ENCODE peak calls at places on chromosomes 1 and 21, in five cellular contexts. A is left ventricle myocardium inferior, O is K562, W is tibial artery, X is lower lobe of right lung. S is an unnamed sample. For H3K4me1, the result is how much of the 10 kb centered on the place peaks cover.

GRCh38 chr1:42970143-42970542 is 11.5 kb upstream of the SLC2A1 start:
- DNase-seq in X (no peak), O (peak), A (no peak), W (no peak), S (no peak)

GRCh38 chr21:37237764-37238163 is 29.4 kb downstream of the VPS26C start:
- DNase-seq in O (no peak), W (no peak), X (no peak), A (no peak), S (no peak)

GRCh38 chr1:30615076-30615795 is 108.1 kb downstream of the MATN1 start:
- DNase-seq in A (no peak), X (no peak), W (peak), O (no peak), S (no peak)

GRCh38 chr1:178057863-178058576 is 35.9 kb upstream of the RASAL2 start:
- DNase-seq in W (no peak), A (peak), O (no peak), X (no peak), S (peak)

GRCh38 chr1:206969090-206969489 is 1.2 kb downstream of the FCAMR start:
- DNase-seq in X (no peak), A (no peak), O (no peak), W (no peak), S (no peak)

GRCh38 chr1:54125671-54126070 is 27.1 kb downstream of the CDCP2 start:
- DNase-seq in A (peak), O (no peak), X (no peak), W (no peak), S (no peak)

GRCh38 chr1:44417351-44418021 is 12.4 kb downstream of the RNF220 start:
- DNase-seq in O (no peak), X (peak), W (no peak), A (peak), S (peak)

GRCh38 chr1:173038875-173039554 is 11.7 kb downstream of the TNFSF18 start:
- DNase-seq in X (no peak), O (no peak), A (no peak), W (no peak), S (no peak)

GRCh38 chr1:20684651-20685050 is 23.5 kb upstream of the DDOST start:
- DNase-seq in A (no peak), O (no peak), W (no peak), X (no peak), S (no peak)

GRCh38 chr1:36834586-36834985 is 199.7 kb downstream of the GRIK3 start:
- DNase-seq in A (no peak), X (no peak), O (no peak), W (no peak), S (peak)

GRCh38 chr1:37498872-37499617 is 15.5 kb downstream of the MEAF6 start:
- DNase-seq in W (no peak), O (no peak), A (no peak), X (no peak), S (no peak)

GRCh38 chr1:235902638-235903542 is 36.2 kb upstream of the LYST start:
- DNase-seq in W (no peak), X (peak), A (no peak), O (no peak), S (peak)

GRCh38 chr1:156126701-156127534 is 12.4 kb downstream of the LMNA start:
- DNase-seq in O (no peak), X (peak), W (peak), A (peak), S (peak)

GRCh38 chr1:162487241-162487640 is 10.4 kb upstream of the UHMK1 start:
- DNase-seq in W (no peak), A (no peak), X (no peak), O (no peak), S (no peak)

GRCh38 chr1:63366915-63367217 is 561 bp upstream of the ALG6 start:
- DNase-seq in A (no peak), X (no peak), W (no peak), O (no peak), S (no peak)

GRCh38 chr1:63363014-63363413 is 4.4 kb upstream of the ALG6 start:
- DNase-seq in X (no peak), W (no peak), O (no peak), A (no peak), S (no peak)

GRCh38 chr1:63362578-63362977 is 4.8 kb upstream of the ALG6 start:
- DNase-seq in A (no peak), O (no peak), W (no peak), X (no peak), S (no peak)

GRCh38 chr1:63368131-63368530 is 704 bp downstream of the ALG6 start:
- DNase-seq in X (no peak), A (no peak), O (no peak), W (no peak), S (no peak)

DNA sequence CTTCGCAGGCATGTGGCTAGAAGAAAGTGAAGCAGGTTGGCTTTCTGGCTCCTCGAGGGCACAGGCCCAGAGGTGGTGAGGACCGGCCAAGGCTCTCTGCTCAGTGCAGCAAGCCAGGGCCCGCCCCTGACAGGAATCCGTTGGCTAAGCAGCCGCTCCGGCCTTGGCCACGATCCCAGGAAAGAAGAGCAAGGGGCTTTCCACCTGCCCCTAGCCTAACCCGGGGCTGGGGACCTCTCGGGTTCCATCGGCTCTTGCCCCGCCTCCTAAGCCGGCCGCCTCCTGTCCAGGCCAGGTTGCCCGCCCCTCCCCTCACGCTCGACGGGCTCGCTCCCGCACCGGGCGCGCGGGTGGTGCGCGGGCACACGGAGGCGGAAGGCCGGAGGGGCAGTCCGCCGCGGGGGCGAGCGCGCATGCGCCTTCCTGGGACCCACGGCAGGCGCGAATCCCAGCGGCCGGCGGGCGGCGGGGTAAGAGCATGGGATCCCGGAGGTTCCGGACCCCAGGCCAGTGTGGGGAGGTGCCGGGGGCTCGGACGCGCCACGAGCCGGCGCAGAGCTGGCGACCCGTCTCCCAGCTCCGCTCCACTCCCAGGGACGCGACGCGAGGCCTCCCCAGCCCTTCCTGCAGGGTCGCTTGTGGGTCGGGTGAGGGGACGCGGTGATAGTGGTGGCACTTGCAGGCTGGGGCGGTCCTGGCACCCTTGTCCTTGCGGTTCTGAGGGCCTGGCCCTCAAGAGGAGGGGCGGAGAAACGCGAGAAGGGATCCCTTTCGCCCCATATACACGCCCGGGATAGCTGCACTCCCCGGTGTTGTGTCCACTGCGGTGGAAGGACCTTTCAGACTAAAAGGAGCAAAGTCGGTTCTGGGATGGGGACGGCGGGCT is at the start of gene ALG6:
- DNase-seq in W (peak), X (peak), A (peak), O (peak), S (peak)
- TF ChIP-seq CTCF in W (no peak), X (no peak), A (peak), O (no peak), S (no peak)

DNA sequence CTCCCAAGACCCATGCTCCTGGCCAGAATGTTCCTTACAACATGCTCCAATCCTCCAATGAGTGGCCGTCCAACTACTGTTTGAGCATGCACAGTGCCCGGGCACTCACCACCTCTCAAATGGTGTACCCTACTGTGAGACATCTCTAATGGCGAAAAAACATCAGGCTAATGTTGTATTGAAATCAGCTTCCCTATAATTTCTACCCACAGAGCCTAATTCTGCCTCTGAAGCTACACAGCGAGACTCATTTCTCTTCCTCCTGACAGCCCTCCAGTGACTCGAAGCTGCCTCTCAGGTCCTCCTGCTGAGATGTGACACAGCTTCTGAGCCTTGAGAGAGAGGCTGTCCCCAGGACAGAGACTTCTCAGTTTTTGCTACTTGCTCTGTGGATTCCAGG is 130.7 kb downstream of the FAM78B start:
- DNase-seq in X (no peak), A (no peak), W (no peak), O (no peak), S (no peak)
- H3K4me3 ChIP-seq in X (no peak), A (no peak), W (no peak), O (no peak), S (no peak)

DNA sequence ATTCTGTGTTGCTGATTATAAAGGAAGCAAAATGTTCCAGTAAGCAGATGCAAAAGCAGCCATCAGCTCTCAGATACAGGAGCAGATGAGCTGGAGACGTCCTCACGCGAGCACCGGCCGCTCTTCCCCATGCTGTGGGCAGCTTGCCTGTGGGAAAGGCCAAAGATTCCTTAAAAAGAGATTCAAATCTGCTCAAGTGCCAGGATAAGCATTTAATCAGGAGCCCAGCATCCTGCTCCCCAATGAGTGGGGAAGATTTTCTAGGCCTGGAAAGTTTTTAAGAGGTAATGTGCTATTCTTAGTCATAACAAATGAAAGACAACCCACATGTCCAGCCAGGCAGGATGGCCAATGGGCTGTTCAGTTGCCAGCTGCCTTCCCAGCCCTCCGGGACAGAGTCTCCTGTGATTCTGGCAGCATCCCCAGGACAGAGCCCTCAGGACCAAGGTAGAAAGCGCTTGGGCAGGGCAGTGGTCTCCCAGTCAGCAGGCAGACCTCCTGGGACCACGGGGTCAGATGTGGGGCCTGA is 108.2 kb upstream of the TMPRSS2 start:
- DNase-seq in O (no peak), A (no peak), X (no peak), W (peak), S (no peak)
- H3K4me1 ChIP-seq in O (under half), A (under half), X (under half), W (half or more), S (under half)

GRCh38 chr1:41444796-41445195 is 39.7 kb downstream of the EDN2 start:
- DNase-seq in W (no peak), O (no peak), A (no peak), X (no peak), S (no peak)

GRCh38 chr1:41442697-41443251 is 41.7 kb downstream of the EDN2 start:
- DNase-seq in W (no peak), X (no peak), A (no peak), O (no peak), S (no peak)

GRCh38 chr1:41440321-41441090 is 44.0 kb downstream of the EDN2 start:
- DNase-seq in W (no peak), X (no peak), O (no peak), A (no peak), S (no peak)

GRCh38 chr1:41446851-41447610 is 37.5 kb downstream of the EDN2 start:
- DNase-seq in W (no peak), A (no peak), O (no peak), X (no peak), S (no peak)

GRCh38 chr1:41444246-41444645 is 40.2 kb downstream of the EDN2 start:
- DNase-seq in X (no peak), O (peak), A (no peak), W (no peak), S (no peak)
- TF ChIP-seq CTCF in X (peak), O (peak), A (peak), W (no peak), S (no peak)

GRCh38 chr1:50318428-50318827 is 104.8 kb downstream of the DMRTA2 start:
- DNase-seq in X (no peak), A (no peak), O (no peak), W (no peak), S (no peak)
- H3K4me3 ChIP-seq in X (no peak), A (no peak), O (no peak), W (no peak), S (no peak)

GRCh38 chr1:155016231-155016831 is 13.7 kb downstream of the ZBTB7B start:
- DNase-seq in X (no peak), O (no peak), W (no peak), A (no peak), S (peak)

GRCh38 chr1:155019377-155020245 is 14.0 kb downstream of the DCST2 start:
- DNase-seq in X (no peak), A (no peak), O (no peak), W (peak), S (peak)

GRCh38 chr1:155017021-155017945 is 14.7 kb downstream of the ZBTB7B start:
- DNase-seq in X (peak), W (peak), A (peak), O (peak), S (peak)

GRCh38 chr1:155017946-155018316 is 15.3 kb downstream of the ZBTB7B start:
- DNase-seq in A (no peak), W (peak), O (peak), X (no peak), S (peak)

DNA sequence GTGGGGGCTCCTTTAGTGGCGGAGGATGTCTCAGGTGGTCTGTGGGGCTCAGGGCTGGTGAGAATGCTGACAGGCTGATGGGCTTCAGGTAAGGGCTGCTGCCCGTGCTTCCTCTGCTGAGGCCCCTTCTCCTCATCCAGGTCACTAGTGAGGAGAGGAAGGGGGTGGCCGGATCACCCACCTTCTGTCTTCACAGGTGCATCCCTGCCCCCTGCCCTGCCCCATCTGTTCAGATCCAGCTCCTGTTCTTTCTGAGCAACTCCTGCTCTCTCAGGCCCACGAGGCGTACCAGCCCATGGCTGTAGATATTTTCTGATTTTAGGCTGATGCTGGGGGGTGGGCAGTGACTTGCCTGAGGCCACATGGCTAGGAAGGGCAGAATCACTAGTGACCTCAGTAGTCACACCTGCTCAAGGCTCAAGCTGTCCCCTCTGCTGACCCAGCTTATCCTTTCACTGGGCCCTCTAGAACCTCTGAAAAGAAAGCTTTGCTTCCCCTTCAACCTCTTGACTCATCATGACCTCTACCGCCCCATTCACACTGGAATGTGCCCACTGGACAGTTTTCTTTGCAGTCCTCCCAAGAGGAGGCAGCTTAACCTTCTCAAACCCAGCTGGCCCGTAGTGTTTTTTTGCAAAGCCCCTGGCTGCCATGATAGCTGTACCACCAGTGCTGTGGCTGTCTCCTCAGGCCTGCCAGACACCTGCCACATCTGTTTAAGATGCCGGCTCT is 14.8 kb downstream of the DCST2 start:
- DNase-seq in O (no peak), W (peak), A (no peak), X (no peak), S (peak)
- H3K4me1 ChIP-seq in O (under half), W (under half), A (under half), X (under half), S (under half)

DNA sequence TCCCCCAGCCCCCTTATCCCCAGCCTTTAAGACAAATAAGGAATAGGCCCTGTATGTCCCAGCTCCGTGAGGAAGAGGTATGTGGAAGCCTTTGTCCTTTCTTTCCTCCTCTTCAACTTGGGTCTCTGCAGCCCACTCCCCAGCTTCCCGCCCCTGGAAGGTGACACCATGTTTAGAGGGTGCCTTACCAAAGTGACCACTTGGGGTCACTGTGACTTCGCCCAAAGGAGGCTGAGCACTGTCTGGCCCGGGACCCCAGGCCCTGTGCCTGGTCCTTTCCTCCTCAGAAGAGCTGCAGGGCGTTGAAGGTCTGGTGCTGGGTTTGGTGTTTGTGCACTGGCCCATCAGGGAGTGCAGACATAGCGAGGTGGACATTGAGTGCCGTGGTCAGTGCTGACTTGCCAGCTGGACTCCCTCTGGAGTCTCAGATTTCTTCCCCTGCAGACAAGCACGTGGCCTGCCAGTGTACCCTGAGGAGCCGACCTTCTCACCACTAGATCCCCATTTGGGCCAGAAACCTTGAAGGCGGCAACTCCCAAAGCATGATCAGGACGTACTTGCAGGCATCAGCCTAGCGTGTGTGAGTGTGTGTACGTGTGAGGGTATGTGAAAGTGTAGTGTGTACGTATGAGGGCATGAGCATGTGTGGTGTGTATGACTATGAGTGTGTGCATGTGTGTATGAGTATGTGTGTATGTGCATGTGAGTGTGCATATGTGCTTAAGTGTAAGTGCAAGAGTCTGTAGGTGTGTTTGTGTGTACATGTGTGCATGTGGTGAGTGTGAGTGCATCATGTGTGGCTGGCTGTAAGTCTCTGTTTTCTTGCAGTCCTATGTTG is 181.4 kb upstream of the KIAA0040 start:
- DNase-seq in O (peak), X (no peak), W (no peak), A (no peak), S (peak)
- TF ChIP-seq CTCF in O (peak), X (peak), W (peak), A (peak), S (peak)

DNA sequence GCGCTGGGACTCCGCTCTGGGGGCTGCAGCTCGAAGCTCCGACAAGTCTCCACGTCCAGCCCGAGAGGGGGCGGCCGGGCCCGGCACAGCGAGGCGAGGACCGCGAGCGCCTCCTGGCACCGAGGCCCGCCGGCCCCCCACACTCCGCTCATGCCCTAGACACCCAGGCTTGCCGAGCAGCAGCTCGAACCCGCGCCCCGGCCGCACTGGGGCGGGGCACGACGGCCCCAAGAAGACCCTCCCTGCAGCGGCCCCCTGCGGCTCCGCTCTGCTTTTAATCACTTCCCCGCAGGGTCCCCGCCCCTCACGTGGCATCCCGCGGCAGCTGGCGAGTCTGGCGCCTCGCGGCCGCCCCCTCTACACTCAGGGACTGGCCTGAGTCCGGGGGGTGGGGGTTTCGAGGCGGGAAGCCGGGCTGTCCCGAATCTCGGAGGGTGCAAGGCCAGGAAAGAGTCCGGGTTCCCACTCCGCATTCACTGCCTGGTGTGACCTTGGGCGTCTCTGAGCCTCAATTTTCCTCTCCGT is at the start of gene SYT6:
- DNase-seq in X (no peak), A (no peak), W (no peak), O (no peak), S (peak)
- H3K4me3 ChIP-seq in X (peak), A (peak), W (peak), O (no peak), S (no peak)

GRCh38 chr1:26353210-26353859 is 595 bp downstream of the CRYBG2 start:
- DNase-seq in W (no peak), X (no peak), A (no peak), O (no peak), S (no peak)
- H3K4me1 ChIP-seq in W (under half), X (under half), A (under half), O (under half), S (under half)

S was measured in kidney.